ENCODE peak calls at places on chromosomes 6 and 20, in five cellular contexts. One of them, this sample, is unnamed.

GRCh38 chr6:3328145-3328544 is 69.4 kb downstream of the PSMG4 start:
- DNase-seq in NCI-H345: no peak
- DNase-seq in iris pigment epithelial cell: peak; percentile 24
- DNase-seq in non-pigmented ciliary epithelial cell: no peak
- DNase-seq in ovary: no peak
- DNase-seq in this sample: no peak

GRCh38 chr20:4681971-4682370 is 39.7 kb upstream of the PRND start:
- DNase-seq in NCI-H345: no peak
- DNase-seq in iris pigment epithelial cell: peak; percentile 31
- DNase-seq in non-pigmented ciliary epithelial cell: no peak
- DNase-seq in ovary: no peak
- DNase-seq in this sample: no peak

GRCh38 chr20:58577139-58577806 is 62.1 kb upstream of the APCDD1L start:
- DNase-seq in NCI-H345: no peak
- DNase-seq in iris pigment epithelial cell: no peak
- DNase-seq in non-pigmented ciliary epithelial cell: no peak
- DNase-seq in ovary: no peak
- DNase-seq in this sample: no peak

GRCh38 chr6:2868637-2869379 is 27.1 kb upstream of the SERPINB1 start:
- DNase-seq in NCI-H345: no peak
- DNase-seq in iris pigment epithelial cell: no peak
- DNase-seq in non-pigmented ciliary epithelial cell: no peak
- DNase-seq in ovary: no peak
- DNase-seq in this sample: no peak

GRCh38 chr20:46784450-46785127 is 75.1 kb downstream of the SLC2A10 start:
- DNase-seq in NCI-H345: no peak
- DNase-seq in iris pigment epithelial cell: peak; percentile 79
- DNase-seq in non-pigmented ciliary epithelial cell: peak; percentile 8
- DNase-seq in ovary: no peak
- DNase-seq in this sample: no peak

GRCh38 chr20:22578221-22579118 is 5.9 kb downstream of the FOXA2 start:
- DNase-seq in NCI-H345: no peak
- DNase-seq in iris pigment epithelial cell: no peak
- DNase-seq in non-pigmented ciliary epithelial cell: no peak
- DNase-seq in ovary: no peak
- DNase-seq in this sample: peak; percentile 89

GRCh38 chr6:11890849-11891248 is 112.2 kb upstream of the ADTRP start:
- DNase-seq in NCI-H345: no peak
- DNase-seq in iris pigment epithelial cell: peak; percentile 49
- DNase-seq in non-pigmented ciliary epithelial cell: no peak
- DNase-seq in ovary: no peak
- DNase-seq in this sample: no peak

GRCh38 chr6:5287205-5287965 is 26.1 kb downstream of the FARS2 start:
- DNase-seq in NCI-H345: no peak
- DNase-seq in iris pigment epithelial cell: peak; percentile 85
- DNase-seq in non-pigmented ciliary epithelial cell: peak; percentile 36
- DNase-seq in ovary: no peak
- DNase-seq in this sample: no peak

GRCh38 chr6:126087456-126087855 is 101.1 kb downstream of the TRMT11 start:
- DNase-seq in NCI-H345: no peak
- DNase-seq in iris pigment epithelial cell: no peak
- DNase-seq in non-pigmented ciliary epithelial cell: no peak
- DNase-seq in ovary: no peak
- DNase-seq in this sample: no peak

GRCh38 chr6:68069921-68070709 is 565.0 kb upstream of the ADGRB3 start:
- DNase-seq in NCI-H345: no peak
- DNase-seq in iris pigment epithelial cell: no peak
- DNase-seq in non-pigmented ciliary epithelial cell: no peak
- DNase-seq in ovary: no peak
- DNase-seq in this sample: no peak

GRCh38 chr6:25872804-25873203 is 1.2 kb downstream of the SLC17A3 start:
- DNase-seq in NCI-H345: no peak
- DNase-seq in iris pigment epithelial cell: no peak
- DNase-seq in non-pigmented ciliary epithelial cell: no peak
- DNase-seq in ovary: no peak
- DNase-seq in this sample: no peak

GRCh38 chr6:135506270-135506997 is 8.9 kb upstream of the AHI1 start:
- DNase-seq in NCI-H345: peak; percentile 38
- DNase-seq in iris pigment epithelial cell: peak; percentile 66
- DNase-seq in non-pigmented ciliary epithelial cell: no peak
- DNase-seq in ovary: no peak
- DNase-seq in this sample: peak; percentile 3

GRCh38 chr6:167401525-167402194 is 76.8 kb downstream of the TTLL2 start:
- DNase-seq in NCI-H345: peak; percentile 71
- DNase-seq in iris pigment epithelial cell: no peak
- DNase-seq in non-pigmented ciliary epithelial cell: no peak
- DNase-seq in ovary: no peak
- DNase-seq in this sample: no peak

GRCh38 chr6:97841763-97842162 is 558.7 kb upstream of the MMS22L start:
- DNase-seq in NCI-H345: no peak
- DNase-seq in iris pigment epithelial cell: peak; percentile 9
- DNase-seq in non-pigmented ciliary epithelial cell: no peak
- DNase-seq in ovary: no peak
- DNase-seq in this sample: no peak

GRCh38 chr6:168030881-168031280 is 33.4 kb downstream of the KIF25 start:
- DNase-seq in NCI-H345: no peak
- DNase-seq in iris pigment epithelial cell: no peak
- DNase-seq in non-pigmented ciliary epithelial cell: no peak
- DNase-seq in ovary: no peak
- DNase-seq in this sample: no peak

GRCh38 chr6:165636415-165637048 is 26.5 kb downstream of the PDE10A start:
- DNase-seq in NCI-H345: no peak
- DNase-seq in iris pigment epithelial cell: peak; percentile 46
- DNase-seq in non-pigmented ciliary epithelial cell: no peak
- DNase-seq in ovary: no peak
- DNase-seq in this sample: no peak

GRCh38 chr6:3888153-3888957 is 39.2 kb downstream of the FAM50B start:
- DNase-seq in NCI-H345: no peak
- DNase-seq in iris pigment epithelial cell: no peak
- DNase-seq in non-pigmented ciliary epithelial cell: no peak
- DNase-seq in ovary: no peak
- DNase-seq in this sample: no peak

GRCh38 chr6:3333263-3333662 is 74.5 kb downstream of the PSMG4 start:
- DNase-seq in NCI-H345: no peak
- DNase-seq in iris pigment epithelial cell: no peak
- DNase-seq in non-pigmented ciliary epithelial cell: no peak
- DNase-seq in ovary: no peak
- DNase-seq in this sample: no peak

GRCh38 chr20:52923123-52923543 is 49.0 kb upstream of the TSHZ2 start:
- DNase-seq in NCI-H345: no peak
- DNase-seq in iris pigment epithelial cell: peak; percentile 81
- DNase-seq in non-pigmented ciliary epithelial cell: peak; percentile 71
- DNase-seq in ovary: no peak
- DNase-seq in this sample: no peak

GRCh38 chr6:15131234-15132195 is 114.4 kb upstream of the JARID2 start:
- DNase-seq in NCI-H345: no peak
- DNase-seq in iris pigment epithelial cell: no peak
- DNase-seq in non-pigmented ciliary epithelial cell: no peak
- DNase-seq in ovary: no peak
- DNase-seq in this sample: no peak

GRCh38 chr20:50844430-50845100 is 49.7 kb downstream of the BCAS4 start:
- DNase-seq in NCI-H345: no peak
- DNase-seq in iris pigment epithelial cell: peak; percentile 96
- DNase-seq in non-pigmented ciliary epithelial cell: peak; percentile 85
- DNase-seq in ovary: no peak
- DNase-seq in this sample: no peak

GRCh38 chr6:28488916-28489365 is 26.7 kb downstream of the GPX6 start:
- DNase-seq in NCI-H345: no peak
- DNase-seq in iris pigment epithelial cell: peak; percentile 75
- DNase-seq in non-pigmented ciliary epithelial cell: no peak
- DNase-seq in ovary: peak; percentile 59
- DNase-seq in this sample: no peak

GRCh38 chr6:7758456-7758855 is 32.6 kb downstream of the BMP6 start:
- DNase-seq in NCI-H345: no peak
- DNase-seq in iris pigment epithelial cell: peak; percentile 94
- DNase-seq in non-pigmented ciliary epithelial cell: peak; percentile 79
- DNase-seq in ovary: peak; percentile 32
- DNase-seq in this sample: no peak

GRCh38 chr6:142187209-142187608 is 40.1 kb downstream of the VTA1 start:
- DNase-seq in NCI-H345: peak; percentile 46
- DNase-seq in iris pigment epithelial cell: peak; percentile 83
- DNase-seq in non-pigmented ciliary epithelial cell: peak; percentile 4
- DNase-seq in ovary: no peak
- DNase-seq in this sample: peak; percentile 31

GRCh38 chr6:167652701-167653095 is 174.0 kb upstream of the AFDN start:
- DNase-seq in NCI-H345: no peak
- DNase-seq in iris pigment epithelial cell: no peak
- DNase-seq in non-pigmented ciliary epithelial cell: no peak
- DNase-seq in ovary: no peak
- DNase-seq in this sample: no peak

GRCh38 chr6:149087898-149088297 is 229.6 kb upstream of the TAB2 start:
- DNase-seq in NCI-H345: no peak
- DNase-seq in iris pigment epithelial cell: no peak
- DNase-seq in non-pigmented ciliary epithelial cell: no peak
- DNase-seq in ovary: no peak
- DNase-seq in this sample: no peak

GRCh38 chr6:107264357-107264831 is 149.1 kb upstream of the BEND3 start:
- DNase-seq in NCI-H345: no peak
- DNase-seq in iris pigment epithelial cell: peak; percentile 90
- DNase-seq in non-pigmented ciliary epithelial cell: peak; percentile 68
- DNase-seq in ovary: no peak
- DNase-seq in this sample: no peak

GRCh38 chr6:72739368-72739779 is 117.5 kb downstream of the KCNQ5 start:
- DNase-seq in NCI-H345: no peak
- DNase-seq in iris pigment epithelial cell: no peak
- DNase-seq in non-pigmented ciliary epithelial cell: no peak
- DNase-seq in ovary: no peak
- DNase-seq in this sample: no peak

GRCh38 chr6:140463312-140463710 is 1088.9 kb upstream of the CITED2 start:
- DNase-seq in NCI-H345: no peak
- DNase-seq in iris pigment epithelial cell: peak; percentile 74
- DNase-seq in non-pigmented ciliary epithelial cell: no peak
- DNase-seq in ovary: no peak
- DNase-seq in this sample: no peak